ENCODE peak calls at places on chromosomes 7 and 10, in six cellular contexts. H, W, M, N, V and Q are unnamed samples.

GRCh38 chr10:21194510-21194993 is 297.4 kb upstream of the NEBL start:
- DNase-seq in H (no peak), W (peak; percentile 39), M (no peak), N (peak; percentile 19), V (no peak), Q (no peak)

GRCh38 chr10:94006591-94007550 is 13.1 kb downstream of the PLCE1 start:
- DNase-seq in H (no peak), W (no peak), M (no peak), N (no peak), V (no peak), Q (no peak)

GRCh38 chr7:65459438-65459837 is 85.8 kb downstream of the ZNF92 start:
- DNase-seq in H (no peak), W (no peak), M (no peak), N (no peak), V (no peak), Q (no peak)

GRCh38 chr10:3056280-3057037 is 10.9 kb upstream of the PFKP start:
- DNase-seq in H (no peak), W (no peak), M (no peak), N (no peak), V (no peak), Q (no peak)

GRCh38 chr7:29091722-29092121 is 54.6 kb downstream of the CPVL start:
- DNase-seq in H (no peak), W (no peak), M (peak; percentile 64), N (no peak), V (no peak), Q (no peak)

GRCh38 chr7:4216016-4216415 is 466.1 kb upstream of the FOXK1 start:
- DNase-seq in H (peak; percentile 68), W (no peak), M (no peak), N (peak; percentile 36), V (no peak), Q (no peak)

GRCh38 chr10:46050956-46051355 is 4.9 kb upstream of the MSMB start:
- DNase-seq in H (no peak), W (no peak), M (no peak), N (no peak), V (no peak), Q (no peak)

GRCh38 chr10:116398224-116398623 is 29.4 kb upstream of the PNLIPRP3 start:
- DNase-seq in H (no peak), W (no peak), M (no peak), N (no peak), V (no peak), Q (no peak)

GRCh38 chr7:140541513-140542192 is 62.3 kb upstream of the MKRN1 start:
- DNase-seq in H (no peak), W (peak; percentile 81), M (no peak), N (peak; percentile 90), V (no peak), Q (no peak)

GRCh38 chr10:123166618-123167017 is 12.4 kb downstream of the BUB3 start:
- DNase-seq in H (no peak), W (no peak), M (no peak), N (no peak), V (no peak), Q (no peak)